ENCODE peak calls at places on chromosomes 11 and 22, in eight cellular contexts. One of them, this sample, is unnamed. For H3K27me3, the result is how much of the 10 kb centered on the place peaks cover.

GRCh38 chr11:44305643-44306468 is 4.1 kb downstream of the ALX4 start:
- DNase-seq in stomach: peak
- DNase-seq in GM23248: no peak
- DNase-seq in cardiac muscle cell: no peak
- DNase-seq in CD4-positive, alpha-beta T cell: no peak
- DNase-seq in CD4-positive, alpha-beta memory T cell: no peak
- DNase-seq in fibroblast of lung: peak
- DNase-seq in Peyer's patch: peak
- DNase-seq in this sample: peak

GRCh38 chr11:116422976-116423375 is 349.8 kb downstream of the BUD13 start:
- DNase-seq in CD4-positive, alpha-beta memory T cell: no peak
- DNase-seq in stomach: no peak
- DNase-seq in Peyer's patch: no peak
- DNase-seq in fibroblast of lung: no peak
- DNase-seq in CD4-positive, alpha-beta T cell: no peak
- DNase-seq in GM23248: no peak
- DNase-seq in cardiac muscle cell: no peak
- DNase-seq in this sample: no peak

GRCh38 chr11:35635933-35636332 is 17.7 kb downstream of the FJX1 start:
- DNase-seq in cardiac muscle cell: no peak
- DNase-seq in GM23248: no peak
- DNase-seq in CD4-positive, alpha-beta T cell: no peak
- DNase-seq in fibroblast of lung: no peak
- DNase-seq in Peyer's patch: no peak
- DNase-seq in stomach: no peak
- DNase-seq in CD4-positive, alpha-beta memory T cell: no peak
- DNase-seq in this sample: no peak

GRCh38 chr11:3616721-3617460 is 24.9 kb downstream of the ART5 start:
- DNase-seq in CD4-positive, alpha-beta T cell: no peak
- DNase-seq in stomach: no peak
- DNase-seq in fibroblast of lung: peak
- DNase-seq in CD4-positive, alpha-beta memory T cell: no peak
- DNase-seq in Peyer's patch: no peak
- DNase-seq in cardiac muscle cell: peak
- DNase-seq in GM23248: no peak
- DNase-seq in this sample: peak

GRCh38 chr22:49992921-49993648 is 19.5 kb downstream of the IL17REL start:
- DNase-seq in cardiac muscle cell: peak
- DNase-seq in stomach: peak
- DNase-seq in CD4-positive, alpha-beta T cell: peak
- DNase-seq in fibroblast of lung: peak
- DNase-seq in GM23248: peak
- DNase-seq in Peyer's patch: peak
- DNase-seq in CD4-positive, alpha-beta memory T cell: peak
- DNase-seq in this sample: peak

GRCh38 chr11:125201525-125202121 is 37.1 kb downstream of the PKNOX2 start:
- DNase-seq in stomach: peak
- DNase-seq in Peyer's patch: no peak
- DNase-seq in GM23248: no peak
- DNase-seq in CD4-positive, alpha-beta T cell: no peak
- DNase-seq in CD4-positive, alpha-beta memory T cell: no peak
- DNase-seq in fibroblast of lung: peak
- DNase-seq in cardiac muscle cell: peak
- DNase-seq in this sample: peak

GRCh38 chr11:12963789-12964536 is 45.2 kb upstream of the RASSF10 start:
- DNase-seq in Peyer's patch: peak
- DNase-seq in GM23248: peak
- DNase-seq in CD4-positive, alpha-beta memory T cell: peak
- DNase-seq in stomach: peak
- DNase-seq in fibroblast of lung: peak
- DNase-seq in CD4-positive, alpha-beta T cell: peak
- DNase-seq in cardiac muscle cell: peak
- DNase-seq in this sample: peak

GRCh38 chr11:41532413-41532812 is 73.0 kb upstream of the LRRC4C start:
- DNase-seq in cardiac muscle cell: no peak
- DNase-seq in fibroblast of lung: no peak
- DNase-seq in Peyer's patch: no peak
- DNase-seq in CD4-positive, alpha-beta memory T cell: no peak
- DNase-seq in stomach: no peak
- DNase-seq in GM23248: no peak
- DNase-seq in CD4-positive, alpha-beta T cell: no peak
- DNase-seq in this sample: no peak

GRCh38 chr22:27531782-27532530 is 269.6 kb downstream of the MN1 start:
- DNase-seq in GM23248: peak
- DNase-seq in fibroblast of lung: peak
- DNase-seq in stomach: no peak
- DNase-seq in Peyer's patch: no peak
- DNase-seq in CD4-positive, alpha-beta T cell: no peak
- DNase-seq in cardiac muscle cell: peak
- DNase-seq in CD4-positive, alpha-beta memory T cell: no peak
- DNase-seq in this sample: peak

GRCh38 chr11:2325719-2326118 is 23.9 kb downstream of the TSPAN32 start:
- DNase-seq in fibroblast of lung: peak
- DNase-seq in CD4-positive, alpha-beta T cell: no peak
- DNase-seq in stomach: no peak
- DNase-seq in CD4-positive, alpha-beta memory T cell: no peak
- DNase-seq in GM23248: peak
- DNase-seq in cardiac muscle cell: peak
- DNase-seq in Peyer's patch: no peak
- DNase-seq in this sample: peak

GRCh38 chr11:35914824-35915223 is 29.0 kb upstream of the LDLRAD3 start:
- DNase-seq in cardiac muscle cell: no peak
- DNase-seq in CD4-positive, alpha-beta T cell: no peak
- DNase-seq in GM23248: no peak
- DNase-seq in fibroblast of lung: no peak
- DNase-seq in CD4-positive, alpha-beta memory T cell: no peak
- DNase-seq in stomach: no peak
- DNase-seq in Peyer's patch: no peak
- DNase-seq in this sample: no peak

GRCh38 chr11:12508151-12508740 is 130.9 kb downstream of the PARVA start:
- DNase-seq in cardiac muscle cell: peak
- DNase-seq in GM23248: peak
- DNase-seq in stomach: no peak
- DNase-seq in Peyer's patch: no peak
- DNase-seq in CD4-positive, alpha-beta T cell: no peak
- DNase-seq in CD4-positive, alpha-beta memory T cell: no peak
- DNase-seq in fibroblast of lung: peak
- DNase-seq in this sample: no peak

GRCh38 chr11:79236541-79236971 is 204.3 kb downstream of the TENM4 start:
- DNase-seq in GM23248: peak
- DNase-seq in fibroblast of lung: peak
- DNase-seq in CD4-positive, alpha-beta memory T cell: no peak
- DNase-seq in cardiac muscle cell: peak
- DNase-seq in Peyer's patch: no peak
- DNase-seq in CD4-positive, alpha-beta T cell: no peak
- DNase-seq in stomach: no peak
- DNase-seq in this sample: peak

GRCh38 chr11:17760102-17761029 is 25.8 kb downstream of the KCNC1 start:
- DNase-seq in Peyer's patch: no peak
- DNase-seq in stomach: peak
- DNase-seq in CD4-positive, alpha-beta T cell: no peak
- DNase-seq in cardiac muscle cell: peak
- DNase-seq in fibroblast of lung: peak
- DNase-seq in CD4-positive, alpha-beta memory T cell: no peak
- DNase-seq in GM23248: peak
- DNase-seq in this sample: peak

GRCh38 chr11:62193954-62194353 is 3.9 kb downstream of the SCGB1D1 start:
- DNase-seq in CD4-positive, alpha-beta memory T cell: no peak
- DNase-seq in GM23248: peak
- DNase-seq in fibroblast of lung: no peak
- DNase-seq in cardiac muscle cell: peak
- DNase-seq in Peyer's patch: no peak
- DNase-seq in CD4-positive, alpha-beta T cell: no peak
- DNase-seq in stomach: no peak
- DNase-seq in this sample: peak

GRCh38 chr22:17087176-17088131 is 2.7 kb downstream of the IL17RA start:
- DNase-seq in CD4-positive, alpha-beta T cell: no peak
- DNase-seq in Peyer's patch: peak
- DNase-seq in CD4-positive, alpha-beta memory T cell: peak
- DNase-seq in stomach: no peak
- DNase-seq in fibroblast of lung: peak
- DNase-seq in cardiac muscle cell: peak
- DNase-seq in GM23248: no peak
- DNase-seq in this sample: no peak

GRCh38 chr11:12207384-12208150 is 97.2 kb downstream of the MICAL2 start:
- DNase-seq in CD4-positive, alpha-beta T cell: no peak
- DNase-seq in GM23248: peak
- DNase-seq in CD4-positive, alpha-beta memory T cell: no peak
- DNase-seq in stomach: no peak
- DNase-seq in Peyer's patch: no peak
- DNase-seq in cardiac muscle cell: peak
- DNase-seq in fibroblast of lung: peak
- DNase-seq in this sample: no peak

GRCh38 chr11:104394508-104394907 is 230.6 kb upstream of the PDGFD start:
- DNase-seq in stomach: no peak
- DNase-seq in Peyer's patch: no peak
- DNase-seq in fibroblast of lung: no peak
- DNase-seq in cardiac muscle cell: no peak
- DNase-seq in CD4-positive, alpha-beta T cell: no peak
- DNase-seq in GM23248: no peak
- DNase-seq in CD4-positive, alpha-beta memory T cell: no peak
- DNase-seq in this sample: no peak

DNA sequence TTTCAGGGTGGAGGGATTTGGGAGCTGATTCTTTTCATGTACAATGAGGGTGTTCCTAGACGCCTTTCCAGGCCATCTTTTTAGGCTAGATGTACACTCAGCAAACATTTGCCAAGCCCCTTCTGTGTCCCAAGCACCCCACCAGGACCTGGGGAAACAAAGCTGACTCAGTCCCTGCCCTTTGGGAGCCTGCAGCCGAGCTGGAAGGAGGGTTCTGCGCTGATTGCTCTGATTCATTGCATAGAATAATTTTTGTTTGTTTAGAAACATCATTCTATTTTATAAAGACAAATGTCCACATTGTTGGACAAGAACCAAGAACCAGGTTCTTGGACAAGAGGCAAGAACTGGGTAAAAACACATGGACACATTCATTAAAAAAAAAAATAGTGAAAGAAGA is 16.7 kb downstream of the TP53AIP1 start:
- DNase-seq in Peyer's patch: no peak
- DNase-seq in GM23248: no peak
- DNase-seq in fibroblast of lung: no peak
- DNase-seq in cardiac muscle cell: no peak
- DNase-seq in CD4-positive, alpha-beta T cell: no peak
- DNase-seq in CD4-positive, alpha-beta memory T cell: no peak
- DNase-seq in stomach: no peak
- DNase-seq in this sample: no peak
- H3K27me3 ChIP-seq in Peyer's patch: under half
- H3K27me3 ChIP-seq in GM23248: under half
- H3K27me3 ChIP-seq in fibroblast of lung: under half
- H3K27me3 ChIP-seq in cardiac muscle cell: under half
- H3K27me3 ChIP-seq in CD4-positive, alpha-beta T cell: under half
- H3K27me3 ChIP-seq in CD4-positive, alpha-beta memory T cell: under half
- H3K27me3 ChIP-seq in stomach: under half
- H3K27me3 ChIP-seq in this sample: under half

DNA sequence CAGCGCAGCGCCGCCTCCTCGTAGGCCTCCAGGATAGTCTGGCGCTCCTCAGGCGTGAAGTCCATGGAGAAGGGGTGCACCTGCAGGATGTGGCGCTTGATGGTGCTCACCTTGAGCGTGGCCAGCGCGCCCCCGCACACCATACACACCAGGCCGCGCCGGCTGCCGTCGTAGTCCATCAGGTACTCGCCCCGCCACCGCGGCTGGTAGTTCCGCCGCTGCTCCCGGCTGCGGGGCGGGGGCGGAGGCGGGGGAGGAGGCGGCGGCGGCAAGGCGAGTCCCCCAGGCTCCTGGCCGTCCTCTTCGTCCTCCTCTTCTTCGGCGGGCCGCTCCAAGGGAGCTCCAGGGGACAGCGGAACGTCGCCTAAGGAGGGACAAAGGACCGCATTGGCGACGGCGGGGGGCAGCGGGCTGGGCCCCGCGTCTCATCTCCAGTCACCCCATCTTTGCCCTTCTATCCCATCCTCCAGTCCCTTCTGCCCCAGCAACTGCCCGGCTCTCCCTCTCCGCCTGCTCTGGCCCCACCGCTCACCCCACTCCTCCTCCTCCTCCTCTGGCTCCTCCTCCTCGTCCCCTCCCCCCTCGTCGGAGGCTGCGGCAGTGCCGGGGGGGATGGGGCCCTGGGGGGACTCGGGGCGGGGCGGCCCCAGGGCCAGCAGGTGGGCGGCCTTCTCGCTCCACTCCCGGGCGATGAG is 4.9 kb downstream of the ZFTA start:
- DNase-seq in cardiac muscle cell: peak
- DNase-seq in fibroblast of lung: no peak
- DNase-seq in GM23248: no peak
- DNase-seq in Peyer's patch: no peak
- DNase-seq in CD4-positive, alpha-beta T cell: no peak
- DNase-seq in CD4-positive, alpha-beta memory T cell: no peak
- DNase-seq in stomach: no peak
- DNase-seq in this sample: peak
- H3K27ac ChIP-seq in cardiac muscle cell: no peak
- H3K27ac ChIP-seq in fibroblast of lung: no peak
- H3K27ac ChIP-seq in GM23248: no peak
- H3K27ac ChIP-seq in Peyer's patch: no peak
- H3K27ac ChIP-seq in CD4-positive, alpha-beta T cell: no peak
- H3K27ac ChIP-seq in CD4-positive, alpha-beta memory T cell: no peak
- H3K27ac ChIP-seq in stomach: peak
- H3K27ac ChIP-seq in this sample: no peak

GRCh38 chr11:8872017-8872416 is 39.0 kb upstream of the AKIP1 start:
- DNase-seq in CD4-positive, alpha-beta memory T cell: no peak
- DNase-seq in fibroblast of lung: no peak
- DNase-seq in GM23248: peak
- DNase-seq in Peyer's patch: no peak
- DNase-seq in stomach: peak
- DNase-seq in cardiac muscle cell: no peak
- DNase-seq in CD4-positive, alpha-beta T cell: no peak
- DNase-seq in this sample: no peak
- H3K27me3 ChIP-seq in CD4-positive, alpha-beta memory T cell: under half
- H3K27me3 ChIP-seq in fibroblast of lung: under half
- H3K27me3 ChIP-seq in GM23248: under half
- H3K27me3 ChIP-seq in Peyer's patch: under half
- H3K27me3 ChIP-seq in stomach: under half
- H3K27me3 ChIP-seq in cardiac muscle cell: under half
- H3K27me3 ChIP-seq in CD4-positive, alpha-beta T cell: half or more
- H3K27me3 ChIP-seq in this sample: under half

GRCh38 chr22:19825016-19825339 is 29.7 kb downstream of the GNB1L start:
- DNase-seq in CD4-positive, alpha-beta memory T cell: no peak
- DNase-seq in stomach: peak
- DNase-seq in fibroblast of lung: no peak
- DNase-seq in GM23248: no peak
- DNase-seq in cardiac muscle cell: no peak
- DNase-seq in Peyer's patch: no peak
- DNase-seq in CD4-positive, alpha-beta T cell: no peak
- DNase-seq in this sample: no peak

GRCh38 chr22:19822301-19823117 is 32.2 kb downstream of the GNB1L start:
- DNase-seq in CD4-positive, alpha-beta T cell: no peak
- DNase-seq in CD4-positive, alpha-beta memory T cell: no peak
- DNase-seq in Peyer's patch: no peak
- DNase-seq in GM23248: no peak
- DNase-seq in fibroblast of lung: no peak
- DNase-seq in stomach: peak
- DNase-seq in cardiac muscle cell: no peak
- DNase-seq in this sample: peak

GRCh38 chr22:19824197-19825015 is 30.3 kb downstream of the GNB1L start:
- DNase-seq in fibroblast of lung: no peak
- DNase-seq in CD4-positive, alpha-beta memory T cell: no peak
- DNase-seq in CD4-positive, alpha-beta T cell: no peak
- DNase-seq in Peyer's patch: no peak
- DNase-seq in cardiac muscle cell: no peak
- DNase-seq in GM23248: no peak
- DNase-seq in stomach: peak
- DNase-seq in this sample: no peak

GRCh38 chr22:19823191-19823590 is 31.5 kb downstream of the GNB1L start:
- DNase-seq in stomach: peak
- DNase-seq in CD4-positive, alpha-beta T cell: no peak
- DNase-seq in fibroblast of lung: no peak
- DNase-seq in Peyer's patch: no peak
- DNase-seq in cardiac muscle cell: no peak
- DNase-seq in GM23248: no peak
- DNase-seq in CD4-positive, alpha-beta memory T cell: no peak
- DNase-seq in this sample: no peak

GRCh38 chr22:19823638-19824196 is 31.0 kb downstream of the GNB1L start:
- DNase-seq in GM23248: no peak
- DNase-seq in Peyer's patch: no peak
- DNase-seq in fibroblast of lung: no peak
- DNase-seq in CD4-positive, alpha-beta memory T cell: no peak
- DNase-seq in CD4-positive, alpha-beta T cell: no peak
- DNase-seq in stomach: peak
- DNase-seq in cardiac muscle cell: no peak
- DNase-seq in this sample: no peak
- H3K27ac ChIP-seq in GM23248: no peak
- H3K27ac ChIP-seq in Peyer's patch: no peak
- H3K27ac ChIP-seq in fibroblast of lung: no peak
- H3K27ac ChIP-seq in CD4-positive, alpha-beta memory T cell: no peak
- H3K27ac ChIP-seq in CD4-positive, alpha-beta T cell: no peak
- H3K27ac ChIP-seq in stomach: no peak
- H3K27ac ChIP-seq in cardiac muscle cell: no peak
- H3K27ac ChIP-seq in this sample: no peak